ENCODE peak calls at places on chromosomes 3 and 15, in four cellular contexts. W, E, J and V are unnamed samples.
A peak's percentile ranks its signal among the peaks of the same experiment; 100 is the strongest.

GRCh38 chr3:47612178-47612577 is 33.5 kb upstream of the CSPG5 start:
- DNase-seq in J (peak; percentile 71), E (no peak), W (no peak), V (peak; percentile 61)

GRCh38 chr15:92714071-92714456 is 58.5 kb upstream of the FAM174B start:
- DNase-seq in W (no peak), E (no peak), J (peak; percentile 28), V (peak; percentile 84)

GRCh38 chr3:71779674-71780377 is 5.1 kb downstream of the PROK2 start:
- DNase-seq in E (no peak), W (no peak), J (no peak), V (no peak)

GRCh38 chr15:89999676-90000174 is 1.4 kb upstream of the ZNF710 start:
- DNase-seq in W (no peak), E (no peak), J (no peak), V (no peak)

GRCh38 chr3:114441386-114441785 is 147.6 kb downstream of the TIGIT start:
- DNase-seq in E (no peak), J (no peak), W (no peak), V (no peak)

GRCh38 chr15:31304736-31305365 is 21.8 kb upstream of the KLF13 start:
- DNase-seq in J (no peak), E (no peak), W (peak; percentile 3), V (no peak)

GRCh38 chr3:178545337-178545736 is 9.1 kb downstream of the KCNMB2 start:
- DNase-seq in J (no peak), E (no peak), W (no peak), V (no peak)

GRCh38 chr3:119810018-119810435 is 28.1 kb downstream of the NR1I2 start:
- DNase-seq in J (no peak), W (peak; percentile 74), E (peak; percentile 66), V (peak; percentile 18)

GRCh38 chr3:165078293-165078692 is at the start of gene SI:
- DNase-seq in E (no peak), J (no peak), W (no peak), V (no peak)

GRCh38 chr3:119974666-119975065 is 119.6 kb downstream of the GSK3B start:
- DNase-seq in W (no peak), E (no peak), J (no peak), V (peak; percentile 48)

GRCh38 chr15:86743283-86743903 is 663.7 kb downstream of the AGBL1 start:
- DNase-seq in E (peak; percentile 29), W (no peak), J (peak; percentile 4), V (peak; percentile 32)

GRCh38 chr3:55615694-55616310 is 128.7 kb upstream of the WNT5A start:
- DNase-seq in W (no peak), E (no peak), J (no peak), V (peak; percentile 17)

GRCh38 chr3:117322866-117323265 is 613.3 kb downstream of the TUSC7 start:
- DNase-seq in J (peak; percentile 1), W (no peak), E (no peak), V (peak; percentile 8)

GRCh38 chr3:120983841-120984240 is 75.8 kb downstream of the STXBP5L start:
- DNase-seq in J (no peak), W (no peak), E (no peak), V (no peak)

GRCh38 chr3:196246612-196247308 is 30.4 kb downstream of the SLC51A start:
- DNase-seq in E (no peak), W (no peak), J (peak; percentile 75), V (peak; percentile 96)

GRCh38 chr15:75704263-75704615 is 8.4 kb downstream of the CSPG4 start:
- DNase-seq in W (no peak), E (no peak), J (no peak), V (no peak)

GRCh38 chr3:100329800-100330489 is 4.6 kb upstream of the NIT2 start:
- DNase-seq in W (no peak), J (no peak), E (no peak), V (no peak)

GRCh38 chr3:34439796-34440195 is 641.4 kb downstream of the PDCD6IP start:
- DNase-seq in E (no peak), J (no peak), W (no peak), V (no peak)

GRCh38 chr3:59818033-59818936 is 768.5 kb upstream of the CFAP20DC start:
- DNase-seq in E (no peak), J (peak; percentile 98), W (no peak), V (peak; percentile 98)

GRCh38 chr3:64167346-64167745 is 57.9 kb downstream of the PRICKLE2 start:
- DNase-seq in W (no peak), E (no peak), J (no peak), V (no peak)

GRCh38 chr3:5170975-5171374 is 16.5 kb upstream of the EDEM1 start:
- DNase-seq in J (no peak), W (no peak), E (no peak), V (no peak)